ENCODE peak calls at places on chromosomes 2 and 18, in eight cellular contexts. S, D, W, V, Z, N, M and R are unnamed samples.

GRCh38 chr2:169361706-169362345 is 508 bp downstream of the LRP2 start:
- DNase-seq in S (no peak), D (peak; percentile 5), W (peak; percentile 58), V (peak; percentile 80), Z (peak; percentile 4), N (peak; percentile 22), M (peak; percentile 18), R (peak; percentile 78)

GRCh38 chr2:239716536-239717318 is 308.4 kb downstream of the NDUFA10 start:
- DNase-seq in S (no peak), D (peak; percentile 11), W (no peak), V (peak; percentile 29), Z (no peak), N (no peak), M (no peak), R (no peak)

GRCh38 chr2:234679766-234680687 is 183.1 kb upstream of the ARL4C start:
- DNase-seq in S (peak; percentile 90), D (peak; percentile 94), W (no peak), V (peak; percentile 41), Z (peak; percentile 63), N (no peak), M (no peak), R (no peak)

GRCh38 chr2:32564417-32565035 is 63.3 kb upstream of the TTC27 start:
- DNase-seq in S (no peak), D (no peak), W (peak; percentile 28), V (peak; percentile 52), Z (peak; percentile 1), N (no peak), M (no peak), R (peak; percentile 11)

GRCh38 chr2:88919087-88919738 is 227.7 kb downstream of the RPIA start:
- DNase-seq in S (no peak), D (peak; percentile 59), W (peak; percentile 12), V (no peak), Z (no peak), N (peak; percentile 13), M (no peak), R (peak; percentile 43)

GRCh38 chr2:18465979-18466378 is 94.5 kb downstream of the RDH14 start:
- DNase-seq in S (no peak), D (no peak), W (no peak), V (no peak), Z (no peak), N (no peak), M (no peak), R (no peak)

GRCh38 chr18:34772887-34773286 is 62.8 kb downstream of the DTNA start:
- DNase-seq in S (no peak), D (peak; percentile 15), W (no peak), V (no peak), Z (no peak), N (no peak), M (no peak), R (no peak)

GRCh38 chr2:231387904-231388724 is 7.4 kb upstream of the B3GNT7 start:
- DNase-seq in S (no peak), D (peak; percentile 74), W (no peak), V (peak; percentile 74), Z (peak; percentile 65), N (no peak), M (no peak), R (peak; percentile 79)

GRCh38 chr2:202017940-202018339 is 15.7 kb upstream of the FZD7 start:
- DNase-seq in S (no peak), D (peak; percentile 46), W (no peak), V (no peak), Z (no peak), N (no peak), M (no peak), R (no peak)

GRCh38 chr2:71792926-71793761 is 339.8 kb downstream of the DYSF start:
- DNase-seq in S (no peak), D (peak; percentile 69), W (no peak), V (no peak), Z (no peak), N (no peak), M (no peak), R (no peak)

GRCh38 chr2:196113061-196113974 is 44.7 kb upstream of the DNAH7 start:
- DNase-seq in S (no peak), D (peak; percentile 74), W (no peak), V (peak; percentile 59), Z (peak; percentile 27), N (no peak), M (no peak), R (no peak)

GRCh38 chr2:45435316-45435715 is 175.8 kb downstream of the SRBD1 start:
- DNase-seq in S (no peak), D (peak; percentile 11), W (no peak), V (no peak), Z (peak; percentile 48), N (no peak), M (no peak), R (no peak)

GRCh38 chr18:79681484-79682387 is 2.1 kb downstream of the CTDP1 start:
- DNase-seq in S (no peak), D (no peak), W (no peak), V (peak; percentile 33), Z (peak; percentile 32), N (no peak), M (no peak), R (no peak)
- H3K4me3 ChIP-seq in S (peak overlapping the region; percentile 87), D (no peak overlapping the region), W (no peak overlapping the region), V (peak overlapping the region; percentile 96), Z (no peak overlapping the region), N (peak overlapping the region; percentile 74), M (no peak overlapping the region), R (no peak overlapping the region)

GRCh38 chr2:131056204-131056975 is 36.9 kb downstream of the FAM168B start:
- DNase-seq in S (no peak), D (no peak), W (no peak), V (no peak), Z (no peak), N (no peak), M (no peak), R (peak; percentile 13)
- H3K36me3 ChIP-seq in S (peaks cover 46% of the 10 kb centered on the region), D (peaks cover 34% of the 10 kb centered on the region), W (peaks cover 76% of the 10 kb centered on the region), V (peaks cover 92% of the 10 kb centered on the region), Z (peaks cover 20% of the 10 kb centered on the region), N (peaks cover 84% of the 10 kb centered on the region), M (peaks cover 27% of the 10 kb centered on the region), R (peaks cover 29% of the 10 kb centered on the region)

GRCh38 chr18:2846241-2846637 is 567 bp upstream of the EMILIN2 start:
- DNase-seq in S (no peak), D (peak; percentile 51), W (peak; percentile 18), V (peak; percentile 84), Z (no peak), N (no peak), M (no peak), R (no peak)

GRCh38 chr18:2847341-2848144 is 737 bp downstream of the EMILIN2 start:
- DNase-seq in S (no peak), D (peak; percentile 62), W (peak; percentile 20), V (peak; percentile 75), Z (peak; percentile 22), N (peak; percentile 71), M (peak; percentile 43), R (peak; percentile 92)

GRCh38 chr18:2846638-2847340 is at the start of gene EMILIN2:
- DNase-seq in S (no peak), D (peak; percentile 73), W (peak; percentile 38), V (peak; percentile 88), Z (no peak), N (peak; percentile 70), M (peak; percentile 65), R (peak; percentile 88)

GRCh38 chr18:2843161-2843560 is 3.6 kb upstream of the EMILIN2 start:
- DNase-seq in S (no peak), D (no peak), W (no peak), V (no peak), Z (no peak), N (no peak), M (no peak), R (no peak)

DNA sequence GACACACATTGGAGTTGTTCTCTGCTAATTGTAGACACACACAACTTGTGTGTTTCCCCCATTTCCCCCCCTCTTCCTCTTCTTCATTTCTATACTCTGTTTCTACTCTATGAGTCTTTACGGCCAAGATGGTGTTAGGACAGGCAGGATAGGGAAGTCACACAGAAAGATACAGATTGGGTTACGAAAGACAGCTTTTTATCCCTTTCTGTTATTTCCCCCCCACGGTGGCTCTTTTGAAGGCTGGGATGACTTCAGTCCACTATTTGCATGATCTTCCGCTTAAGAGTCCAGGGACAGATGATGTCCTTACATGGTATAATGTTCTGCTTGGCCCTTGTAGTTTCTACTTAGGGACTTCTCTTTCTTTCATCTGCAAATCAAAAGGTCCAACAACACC is 1.6 kb upstream of the EMILIN2 start:
- DNase-seq in S (no peak), D (no peak), W (no peak), V (no peak), Z (no peak), N (no peak), M (no peak), R (no peak)
- H3K27me3 ChIP-seq in S (no peaks in the 10 kb centered on the region), D (no peaks in the 10 kb centered on the region), W (peaks cover 62% of the 10 kb centered on the region), V (peaks cover 54% of the 10 kb centered on the region), Z (peaks cover 31% of the 10 kb centered on the region), N (peaks cover 32% of the 10 kb centered on the region), M (no peaks in the 10 kb centered on the region), R (peaks cover 50% of the 10 kb centered on the region)

GRCh38 chr18:29160123-29160522 is 983.2 kb upstream of the CDH2 start:
- DNase-seq in S (no peak), D (no peak), W (peak; percentile 13), V (no peak), Z (no peak), N (no peak), M (no peak), R (no peak)
- H3K4me3 ChIP-seq in S (no peak overlapping the region), D (no peak overlapping the region), W (no peak overlapping the region), V (no peak overlapping the region), Z (no peak overlapping the region), N (no peak overlapping the region), M (no peak overlapping the region), R (no peak overlapping the region)

GRCh38 chr2:20034218-20034617 is 17.2 kb downstream of the LAPTM4A start:
- DNase-seq in S (no peak), D (no peak), W (no peak), V (no peak), Z (no peak), N (no peak), M (no peak), R (no peak)
- H3K36me3 ChIP-seq in S (peaks cover 38% of the 10 kb centered on the region), D (peaks cover 68% of the 10 kb centered on the region), W (peaks cover 44% of the 10 kb centered on the region), V (peaks cover 100% of the 10 kb centered on the region), Z (peaks cover 59% of the 10 kb centered on the region), N (peaks cover 88% of the 10 kb centered on the region), M (peaks cover 14% of the 10 kb centered on the region), R (peaks cover 24% of the 10 kb centered on the region)

GRCh38 chr2:198054299-198054698 is 249.9 kb downstream of the PLCL1 start:
- DNase-seq in S (peak; percentile 1), D (peak; percentile 49), W (peak; percentile 36), V (peak; percentile 81), Z (peak; percentile 3), N (peak; percentile 37), M (peak; percentile 13), R (peak; percentile 31)
- H3K27me3 ChIP-seq in S (peaks cover 14% of the 10 kb centered on the region), D (no peaks in the 10 kb centered on the region), W (peaks cover 4% of the 10 kb centered on the region), V (no peaks in the 10 kb centered on the region), Z (no peaks in the 10 kb centered on the region), N (no peaks in the 10 kb centered on the region), M (no peaks in the 10 kb centered on the region), R (no peaks in the 10 kb centered on the region)